ENCODE peak calls at places on chromosomes 11 and 22, in eight cellular contexts. P, Z, Y, W, H, O, R and K are unnamed samples.
A peak's percentile ranks its signal among the peaks of the same experiment; 100 is the strongest.

GRCh38 chr22:37735054-37735453 is 38.2 kb downstream of the TRIOBP start:
- DNase-seq in W (no peak), Z (no peak), H (no peak), O (peak; percentile 84), P (peak; percentile 80), R (no peak), Y (no peak), K (no peak)

GRCh38 chr11:75107187-75107586 is 10.5 kb upstream of the OR2AT4 start:
- DNase-seq in O (no peak), P (no peak), Z (no peak), H (no peak), W (no peak), Y (no peak), R (no peak), K (no peak)

GRCh38 chr11:116563028-116563712 is 209.6 kb downstream of the BUD13 start:
- DNase-seq in P (peak; percentile 69), Y (peak; percentile 26), W (no peak), O (peak; percentile 18), R (no peak), H (no peak), Z (no peak), K (peak; percentile 49)

GRCh38 chr11:62186195-62186594 is 3.8 kb upstream of the SCGB1D1 start:
- DNase-seq in H (no peak), Z (no peak), R (no peak), O (no peak), P (no peak), Y (no peak), W (no peak), K (no peak)

GRCh38 chr11:82701847-82702520 is 31.7 kb downstream of the FAM181B start:
- DNase-seq in W (no peak), Z (no peak), R (no peak), Y (no peak), O (peak; percentile 10), H (no peak), P (no peak), K (peak; percentile 30)

GRCh38 chr22:24146190-24146616 is 35.1 kb upstream of the SUSD2 start:
- DNase-seq in Y (peak; percentile 89), R (peak; percentile 49), Z (peak; percentile 53), W (no peak), H (no peak), P (peak; percentile 92), O (peak; percentile 61), K (peak; percentile 56)

GRCh38 chr11:26268980-26269660 is 62.8 kb upstream of the ANO3 start:
- DNase-seq in R (no peak), P (no peak), Z (no peak), W (no peak), Y (no peak), H (no peak), O (no peak), K (no peak)

GRCh38 chr11:122656631-122657101 is 1.1 kb downstream of the UBASH3B start:
- DNase-seq in Y (peak; percentile 83), P (peak; percentile 71), H (peak; percentile 26), O (peak; percentile 33), W (peak; percentile 80), Z (no peak), R (peak; percentile 24), K (peak; percentile 24)

GRCh38 chr11:73382747-73383146 is 6.5 kb downstream of the RELT start:
- DNase-seq in H (no peak), R (no peak), P (no peak), O (no peak), Y (no peak), W (no peak), Z (no peak), K (no peak)

GRCh38 chr11:1340111-1340510 is 30.7 kb upstream of the TOLLIP start:
- DNase-seq in H (no peak), O (no peak), Y (no peak), Z (no peak), P (no peak), R (no peak), W (peak; percentile 59), K (no peak)

GRCh38 chr11:131349368-131350086 is 20.9 kb upstream of the NTM start:
- DNase-seq in P (no peak), Z (no peak), R (no peak), W (no peak), O (no peak), H (no peak), Y (no peak), K (no peak)

GRCh38 chr11:110373061-110373702 is 56.6 kb upstream of the FDX1 start:
- DNase-seq in Y (no peak), R (no peak), H (peak; percentile 77), Z (peak; percentile 8), O (no peak), W (no peak), P (no peak), K (peak; percentile 49)

GRCh38 chr11:62614275-62614674 is 1.2 kb downstream of the ROM1 start:
- DNase-seq in R (no peak), W (no peak), Y (peak; percentile 77), H (no peak), Z (no peak), P (no peak), O (peak; percentile 50), K (no peak)

GRCh38 chr11:18608373-18608772 is 8.8 kb downstream of the MISFA start:
- DNase-seq in H (no peak), W (no peak), Y (no peak), P (no peak), Z (no peak), R (no peak), O (no peak), K (no peak)

GRCh38 chr11:18772211-18772610 is 19.4 kb downstream of the PTPN5 start:
- DNase-seq in Y (peak; percentile 12), W (no peak), O (no peak), Z (no peak), H (no peak), R (no peak), P (no peak), K (peak; percentile 21)

GRCh38 chr22:46110215-46110614 is 40.1 kb upstream of the PPARA start:
- DNase-seq in W (no peak), Z (no peak), P (no peak), Y (no peak), H (no peak), R (no peak), O (peak; percentile 64), K (no peak)

DNA sequence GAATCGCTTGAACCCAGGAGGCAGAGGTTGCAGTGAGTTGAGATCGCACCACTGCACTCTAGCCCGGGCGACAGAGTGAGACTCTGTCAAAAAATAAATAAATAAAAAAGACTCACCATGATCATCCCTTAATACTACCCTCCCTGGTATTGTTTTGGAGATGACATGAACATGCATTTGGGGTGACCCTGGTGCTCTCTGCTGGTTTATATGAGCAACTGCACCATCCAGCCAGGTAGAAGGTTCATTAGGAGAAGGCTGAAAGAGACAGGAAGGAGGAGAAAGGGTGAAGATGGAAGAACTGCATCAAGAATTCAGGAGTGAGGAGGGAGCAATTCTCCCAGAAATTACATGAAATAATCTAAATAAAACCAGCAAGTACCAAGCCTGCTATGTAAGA is 37.8 kb downstream of the SLC5A1 start:
- DNase-seq in H (peak; percentile 6), W (no peak), Y (no peak), O (peak; percentile 55), P (no peak), R (no peak), Z (peak; percentile 5), K (peak; percentile 47)
- TF ChIP-seq CTCF in H (peak; percentile 71), W (peak; percentile 64), Y (peak; percentile 67), O (peak; percentile 82), P (peak; percentile 58), R (peak; percentile 37), Z (peak; percentile 78), K (peak; percentile 83)

DNA sequence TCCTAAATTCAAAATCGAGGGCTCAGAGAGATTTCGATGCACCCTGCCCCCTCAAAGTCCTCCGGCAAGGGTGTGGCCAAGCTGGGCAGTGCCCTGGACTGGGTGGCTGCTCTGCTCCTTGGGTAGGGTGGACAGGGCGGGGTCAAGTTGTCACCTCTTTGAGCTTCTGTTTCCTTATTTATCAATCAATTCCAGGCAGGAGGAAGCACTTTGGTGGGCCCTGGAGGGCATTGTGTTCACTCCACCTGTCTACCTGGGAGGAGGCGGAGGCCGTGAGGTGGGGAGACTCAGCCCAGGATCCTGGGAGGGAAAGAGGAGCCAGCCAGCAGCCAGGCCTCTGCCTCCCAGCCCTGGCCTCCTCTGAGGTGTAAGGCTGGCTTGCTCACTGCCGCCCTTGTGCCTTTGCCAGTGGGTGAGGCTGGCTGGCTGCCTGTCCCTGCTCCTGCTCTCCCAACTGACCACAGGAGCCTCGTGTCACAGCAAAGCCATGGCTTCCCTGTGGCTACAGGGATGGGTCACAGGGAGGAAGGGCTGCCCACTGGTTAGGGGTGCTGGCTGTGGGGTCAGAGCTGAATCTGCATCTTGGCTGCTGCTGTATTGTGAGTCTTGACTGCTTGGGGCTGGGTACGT is 25.5 kb upstream of the SHISAL1 start:
- DNase-seq in H (no peak), P (no peak), W (no peak), O (peak; percentile 28), Y (no peak), R (no peak), Z (no peak), K (no peak)
- TF ChIP-seq CTCF in H (no peak), P (no peak), W (no peak), O (no peak), Y (no peak), R (no peak), Z (no peak), K (no peak)

GRCh38 chr11:37230865-37231264 is 632.8 kb upstream of the RAG2 start:
- DNase-seq in H (no peak), R (no peak), O (no peak), P (no peak), Z (no peak), Y (no peak), W (no peak), K (no peak)
- TF ChIP-seq CTCF in H (no peak), R (no peak), O (no peak), P (no peak), Z (no peak), Y (no peak), W (no peak), K (no peak)

DNA sequence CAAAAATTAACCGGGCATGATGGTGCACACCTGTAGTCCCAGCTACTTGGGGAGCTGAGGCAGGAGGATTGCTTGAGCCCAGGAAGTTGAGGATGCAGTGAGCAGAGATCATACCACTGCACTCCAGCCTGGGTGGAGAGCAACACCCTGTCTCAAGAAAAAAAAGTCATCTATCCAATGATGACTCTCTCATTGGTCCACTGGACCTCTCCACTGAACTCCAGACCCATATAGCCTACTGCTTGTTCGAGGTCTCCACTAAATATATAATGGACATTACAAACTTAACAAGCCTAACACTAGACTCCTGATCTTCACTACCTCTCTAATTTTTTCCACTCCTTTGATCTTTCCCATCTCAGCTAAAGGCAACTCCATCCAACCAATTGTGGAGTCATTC is 33.5 kb upstream of the MTCH2 start:
- DNase-seq in P (no peak), W (no peak), Y (no peak), H (no peak), R (no peak), O (no peak), Z (no peak), K (no peak)
- TF ChIP-seq CTCF in P (no peak), W (no peak), Y (no peak), H (no peak), R (no peak), O (no peak), Z (no peak), K (no peak)